ENCODE peak calls at places on chromosomes 11 and 22, in six cellular contexts. O is stimulated activated CD4-positive, alpha-beta T cell treated with anti-CD3 and anti-CD28 coated beads, TNF-alpha, amount 100 ng/mL, for 1 hour; Q is activated naive CD4-positive, alpha-beta T cell treated with anti-CD3 and anti-CD28 coated beads, Interleukin-2, amount 10 ng/mL, durations not matched to agents 7 days and 5 days; L is Ammon's horn; T is cardiac fibroblast; S is HTR-8/SVneo. R is an unnamed sample.

GRCh38 chr11:3368199-3368598 is 10.7 kb downstream of the ZNF195 start:
- DNase-seq in O (no peak), Q (no peak), L (no peak), T (no peak), S (no peak), R (no peak)

GRCh38 chr11:26847459-26847858 is 125.6 kb upstream of the SLC5A12 start:
- DNase-seq in O (no peak), Q (no peak), L (peak), T (peak), S (no peak), R (no peak)

GRCh38 chr11:15839061-15839460 is 517.3 kb downstream of the SOX6 start:
- DNase-seq in O (no peak), Q (no peak), L (no peak), T (no peak), S (no peak), R (no peak)

GRCh38 chr11:23494981-23495380 is 634.7 kb upstream of the CCDC179 start:
- DNase-seq in O (no peak), Q (no peak), L (no peak), T (no peak), S (no peak), R (no peak)

GRCh38 chr22:27438271-27438980 is 363.1 kb downstream of the MN1 start:
- DNase-seq in O (no peak), Q (no peak), L (peak), T (peak), S (no peak), R (no peak)

GRCh38 chr22:26404851-26405357 is 24.2 kb upstream of the ASPHD2 start:
- DNase-seq in O (no peak), Q (no peak), L (peak), T (no peak), S (no peak), R (no peak)

GRCh38 chr11:1532606-1533341 is 39.3 kb downstream of the DUSP8 start:
- DNase-seq in O (no peak), Q (no peak), L (no peak), T (no peak), S (no peak), R (no peak)

GRCh38 chr11:94400839-94401772 is at the start of gene GPR83:
- DNase-seq in O (no peak), Q (no peak), L (no peak), T (peak), S (no peak), R (peak)

GRCh38 chr22:21727159-21727558 is 8.4 kb downstream of the YPEL1 start:
- DNase-seq in O (no peak), Q (no peak), L (no peak), T (no peak), S (no peak), R (no peak)

GRCh38 chr22:17971711-17972110 is 52.6 kb downstream of the MICAL3 start:
- DNase-seq in O (no peak), Q (no peak), L (no peak), T (no peak), S (no peak), R (no peak)

GRCh38 chr11:8792636-8793035 is 110.0 kb downstream of the RPL27A start:
- DNase-seq in O (no peak), Q (no peak), L (no peak), T (no peak), S (no peak), R (no peak)

GRCh38 chr22:36870250-36870649 is 9.4 kb downstream of the NCF4 start:
- DNase-seq in O (no peak), Q (no peak), L (no peak), T (no peak), S (peak), R (peak)

GRCh38 chr22:19652316-19652715 is 62.0 kb upstream of the SEPTIN5 start:
- DNase-seq in O (no peak), Q (no peak), L (no peak), T (no peak), S (no peak), R (no peak)

GRCh38 chr11:110479070-110479444 is 49.3 kb downstream of the FDX1 start:
- DNase-seq in O (no peak), Q (no peak), L (peak), T (no peak), S (no peak), R (no peak)

GRCh38 chr11:43574949-43575915 is 105.3 kb upstream of the HSD17B12 start:
- DNase-seq in O (no peak), Q (no peak), L (peak), T (peak), S (no peak), R (no peak)

GRCh38 chr11:75565221-75565814 is 3.3 kb downstream of the SERPINH1 start:
- DNase-seq in O (no peak), Q (no peak), L (no peak), T (peak), S (peak), R (no peak)

GRCh38 chr11:34161812-34162506 is 56.5 kb downstream of the NAT10 start:
- DNase-seq in O (no peak), Q (no peak), L (no peak), T (peak), S (no peak), R (no peak)

GRCh38 chr11:94544582-94544831 is 786 bp downstream of the FUT4 start:
- DNase-seq in O (no peak), Q (no peak), L (no peak), T (no peak), S (no peak), R (no peak)

GRCh38 chr22:38403806-38404205 is 51.2 kb downstream of the KCNJ4 start:
- DNase-seq in O (no peak), Q (no peak), L (no peak), T (no peak), S (no peak), R (no peak)

GRCh38 chr11:75286826-75287465 is 46.4 kb downstream of the TPBGL start:
- DNase-seq in O (no peak), Q (no peak), L (no peak), T (peak), S (no peak), R (no peak)

GRCh38 chr11:85826096-85826855 is 15.3 kb upstream of the SYTL2 start:
- DNase-seq in O (no peak), Q (peak), L (peak), T (peak), S (no peak), R (peak)

GRCh38 chr11:10413268-10413667 is 41.8 kb upstream of the AMPD3 start:
- DNase-seq in O (no peak), Q (peak), L (peak), T (peak), S (no peak), R (peak)

GRCh38 chr22:49849161-49850020 is 4.3 kb upstream of the ZBED4 start:
- DNase-seq in O (no peak), Q (peak), L (no peak), T (no peak), S (no peak), R (no peak)

GRCh38 chr22:21938071-21938822 is 14.4 kb downstream of the PPM1F start:
- DNase-seq in O (peak), Q (peak), L (peak), T (peak), S (peak), R (peak)

GRCh38 chr22:46233231-46233630 is 16.9 kb downstream of the CDPF1 start:
- DNase-seq in O (no peak), Q (no peak), L (peak), T (peak), S (no peak), R (no peak)

GRCh38 chr11:6812391-6813005 is 13.0 kb upstream of the OR6A2 start:
- DNase-seq in O (peak), Q (peak), L (peak), T (peak), S (peak), R (peak)

GRCh38 chr22:39110631-39111561 is 13.9 kb downstream of the APOBEC3H start:
- DNase-seq in O (no peak), Q (no peak), L (no peak), T (no peak), S (no peak), R (no peak)

GRCh38 chr22:19942071-19942885 is 660 bp upstream of the TXNRD2 start:
- DNase-seq in O (peak), Q (no peak), L (peak), T (peak), S (peak), R (peak)

GRCh38 chr22:17761145-17761488 is 13.2 kb downstream of the BID start:
- DNase-seq in O (no peak), Q (no peak), L (no peak), T (no peak), S (no peak), R (no peak)

GRCh38 chr22:36086170-36086490 is 57.5 kb upstream of the RBFOX2 start:
- DNase-seq in O (no peak), Q (no peak), L (no peak), T (peak), S (no peak), R (no peak)

GRCh38 chr11:124012697-124013096 is at the start of gene OR10G4:
- DNase-seq in O (no peak), Q (no peak), L (no peak), T (no peak), S (no peak), R (no peak)

GRCh38 chr11:117654856-117655255 is 142.2 kb downstream of the DSCAML1 start:
- DNase-seq in O (no peak), Q (no peak), L (no peak), T (no peak), S (no peak), R (no peak)

R was measured in A549.